ENCODE peak calls at places on chromosomes 3 and 15, in eight cellular contexts. B is body of pancreas, K is heart left ventricle, O is A549, N is endothelial cell of umbilical vein, P is tibial nerve, V is IMR-90, E is testis. F is an unnamed sample.

GRCh38 chr15:70586241-70586640 is 177.1 kb downstream of the UACA start:
- DNase-seq in N (no peak), O (no peak), K (no peak), E (peak; percentile 59), B (no peak), V (no peak), P (no peak), F (no peak)

GRCh38 chr3:115876860-115877646 is 253.7 kb downstream of the GAP43 start:
- DNase-seq in K (no peak), N (peak; percentile 8), E (no peak), O (no peak), P (no peak), V (no peak), B (no peak), F (no peak)

GRCh38 chr15:32857732-32858131 is 139.9 kb downstream of the GREM1 start:
- DNase-seq in N (no peak), E (no peak), V (no peak), P (no peak), K (no peak), B (no peak), O (no peak), F (no peak)

GRCh38 chr3:188562163-188562562 is 408.2 kb downstream of the LPP start:
- DNase-seq in V (no peak), O (no peak), B (no peak), E (no peak), P (no peak), K (no peak), N (no peak), F (no peak)

GRCh38 chr3:85709483-85709882 is 750.7 kb downstream of the CADM2 start:
- DNase-seq in N (no peak), K (no peak), B (no peak), P (no peak), O (no peak), E (no peak), V (no peak), F (no peak)

GRCh38 chr3:16134173-16134928 is 40.1 kb upstream of the GALNT15 start:
- DNase-seq in N (no peak), O (no peak), K (no peak), P (no peak), B (no peak), V (no peak), E (no peak), F (no peak)

GRCh38 chr15:81419304-81419943 is 45.4 kb upstream of the TMC3 start:
- DNase-seq in V (peak; percentile 79), P (no peak), N (no peak), B (no peak), O (no peak), E (no peak), K (no peak), F (no peak)

GRCh38 chr3:15726043-15726442 is 71.7 kb downstream of the ANKRD28 start:
- DNase-seq in O (no peak), B (no peak), V (peak; percentile 54), N (no peak), K (no peak), E (no peak), P (no peak), F (no peak)

GRCh38 chr3:129001817-129002572 is 891 bp downstream of the EFCC1 start:
- DNase-seq in V (no peak), N (peak; percentile 37), P (no peak), E (no peak), B (no peak), O (peak; percentile 44), K (no peak), F (no peak)

GRCh38 chr3:150783920-150784746 is 21.2 kb upstream of the SIAH2 start:
- DNase-seq in B (no peak), K (no peak), E (no peak), O (no peak), N (no peak), V (no peak), P (no peak), F (no peak)

GRCh38 chr3:128906804-128907525 is 27.5 kb downstream of the ACAD9 start:
- DNase-seq in V (no peak), N (no peak), O (no peak), E (no peak), B (no peak), P (no peak), K (no peak), F (no peak)

GRCh38 chr3:197458179-197458707 is 97.5 kb downstream of the BDH1 start:
- DNase-seq in B (no peak), N (no peak), E (peak; percentile 57), P (no peak), V (peak; percentile 13), K (no peak), O (peak; percentile 65), F (peak; percentile 30)
- TF ChIP-seq POLR2A in B (no peak), N (no peak), E (no peak), P (no peak), V (no peak), K (no peak), O (no peak), F (no peak)

DNA sequence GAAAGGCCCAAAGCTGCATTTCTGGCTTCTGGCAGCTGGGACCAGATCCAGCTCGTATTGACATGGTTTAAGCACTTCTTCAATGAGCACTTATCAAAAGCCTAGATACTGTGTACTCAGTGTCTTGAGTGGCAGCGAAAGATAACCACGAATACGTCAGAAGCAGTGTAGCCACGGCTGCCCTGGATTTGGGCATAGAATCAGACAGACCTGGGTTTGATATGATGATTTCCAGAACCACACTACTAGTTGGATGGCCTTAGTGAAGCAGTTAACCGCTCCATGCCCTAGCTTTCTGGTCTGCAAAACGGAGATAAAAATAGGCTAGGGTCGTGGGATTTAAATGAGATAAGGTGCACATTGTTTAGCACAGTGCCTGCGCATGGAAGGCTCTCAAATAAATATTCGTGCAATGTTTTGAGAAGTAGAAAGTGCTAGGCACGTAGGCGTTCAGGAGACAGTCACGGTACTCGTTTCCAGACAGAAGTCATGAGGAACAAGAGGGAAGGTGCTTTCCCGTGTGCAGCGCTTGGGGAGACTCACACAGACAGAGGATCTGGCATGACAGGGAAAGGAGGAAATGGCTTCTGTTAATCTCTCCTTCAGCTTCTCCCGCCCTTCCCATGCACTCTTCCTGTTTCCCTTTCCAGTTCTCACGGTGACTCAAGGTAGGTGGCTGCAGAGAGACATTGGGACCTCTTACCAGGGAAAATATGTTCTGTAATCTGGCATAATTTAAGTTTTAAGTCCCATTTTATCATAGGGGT is 70.3 kb downstream of the CCNL1 start:
- DNase-seq in P (peak; percentile 36), O (peak; percentile 14), K (peak; percentile 55), V (peak; percentile 71), B (peak; percentile 52), N (peak; percentile 79), E (peak; percentile 46), F (no peak)
- TF ChIP-seq POLR2A in P (no peak), O (no peak), K (peak; percentile 56), V (no peak), B (peak; percentile 23), N (peak; percentile 35), E (no peak), F (no peak)

GRCh38 chr3:137079572-137079971 is 121.8 kb downstream of the IL20RB start:
- DNase-seq in B (no peak), N (no peak), E (no peak), V (no peak), O (no peak), K (no peak), P (no peak), F (no peak)

GRCh38 chr3:137071104-137071503 is 113.3 kb downstream of the IL20RB start:
- DNase-seq in N (no peak), K (no peak), B (no peak), O (no peak), P (no peak), E (no peak), V (no peak), F (no peak)

DNA sequence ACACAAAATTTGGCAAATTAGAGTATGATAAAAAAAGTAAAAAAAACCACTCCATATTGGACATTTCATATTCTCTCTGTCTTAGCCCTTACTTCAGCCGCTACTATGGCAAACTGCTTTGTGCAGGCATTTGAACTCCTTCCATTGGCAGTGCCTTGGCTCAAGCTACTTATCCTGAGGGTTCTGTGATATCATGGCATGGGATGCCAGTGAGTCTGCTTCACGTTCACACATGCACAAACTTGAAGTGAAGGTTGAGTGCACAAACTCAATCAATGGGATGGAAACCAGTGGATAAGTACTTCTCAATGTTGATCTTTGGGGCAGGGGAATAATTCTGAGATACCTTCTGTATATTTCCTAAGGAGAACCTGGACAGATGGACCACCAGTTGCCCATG is 117.2 kb downstream of the IL20RB start:
- DNase-seq in K (no peak), O (no peak), P (no peak), N (no peak), E (no peak), B (no peak), V (no peak), F (no peak)
- TF ChIP-seq POLR2A in K (no peak), O (no peak), P (no peak), N (no peak), E (no peak), B (no peak), V (no peak), F (no peak)

GRCh38 chr15:44711089-44711355 is at the start of gene PATL2:
- DNase-seq in N (no peak), E (no peak), V (no peak), K (no peak), P (no peak), O (no peak), B (no peak), F (no peak)

GRCh38 chr15:44705981-44706380 is 5.1 kb downstream of the PATL2 start:
- DNase-seq in O (no peak), P (no peak), B (no peak), N (no peak), K (no peak), E (no peak), V (no peak), F (no peak)

GRCh38 chr15:44710236-44711088 is 661 bp downstream of the PATL2 start:
- DNase-seq in P (peak; percentile 48), V (peak; percentile 42), K (peak; percentile 56), O (peak; percentile 22), B (peak; percentile 22), N (no peak), E (peak; percentile 44), F (no peak)

GRCh38 chr15:44706401-44706800 is 4.7 kb downstream of the PATL2 start:
- DNase-seq in V (no peak), O (no peak), K (no peak), B (no peak), E (no peak), P (no peak), N (no peak), F (no peak)

GRCh38 chr15:44706946-44707636 is 4.0 kb downstream of the PATL2 start:
- DNase-seq in O (no peak), N (no peak), B (no peak), E (no peak), P (no peak), V (no peak), K (no peak), F (no peak)
- TF ChIP-seq POLR2A in O (no peak), N (no peak), B (no peak), E (no peak), P (no peak), V (no peak), K (no peak), F (no peak)